ENCODE peak calls at places on chromosome 6, in eight cellular contexts. P is NCI-H524, E is left colon, M is kidney glomerular epithelial cell, G is ecto neural progenitor cell, Y is stromal cell of bone marrow, C is left ventricle myocardium inferior, I is heart right ventricle. N is an unnamed sample.

GRCh38 chr6:29755295-29755871 is 32.1 kb downstream of the HLA-F start:
- DNase-seq in P (no peak), E (no peak), M (no peak), G (peak; percentile 30), Y (no peak), C (no peak), I (no peak), N (no peak)

GRCh38 chr6:24480705-24481104 is 8.7 kb downstream of the GPLD1 start:
- DNase-seq in P (no peak), E (no peak), M (no peak), G (no peak), Y (no peak), C (no peak), I (no peak), N (no peak)

GRCh38 chr6:140101367-140101766 is 726.9 kb upstream of the CITED2 start:
- DNase-seq in P (no peak), E (no peak), M (no peak), G (no peak), Y (no peak), C (no peak), I (no peak), N (no peak)

GRCh38 chr6:134123666-134124208 is 71.3 kb upstream of the SLC2A12 start:
- DNase-seq in P (peak; percentile 97), E (no peak), M (peak; percentile 45), G (no peak), Y (peak; percentile 33), C (no peak), I (no peak), N (peak; percentile 85)

GRCh38 chr6:41706876-41707564 is 28.4 kb downstream of the TFEB start:
- DNase-seq in P (no peak), E (no peak), M (no peak), G (no peak), Y (peak; percentile 37), C (no peak), I (no peak), N (no peak)

GRCh38 chr6:110511401-110511800 is 35.0 kb upstream of the SLC22A16 start:
- DNase-seq in P (no peak), E (no peak), M (no peak), G (no peak), Y (no peak), C (no peak), I (no peak), N (peak; percentile 15)

GRCh38 chr6:70299456-70299855 is 3.4 kb downstream of the COL9A1 start:
- DNase-seq in P (no peak), E (no peak), M (no peak), G (no peak), Y (no peak), C (no peak), I (no peak), N (peak; percentile 21)

GRCh38 chr6:121956782-121957181 is 442.7 kb upstream of the HSF2 start:
- DNase-seq in P (no peak), E (no peak), M (no peak), G (no peak), Y (no peak), C (no peak), I (no peak), N (no peak)

GRCh38 chr6:10084276-10084993 is 330.4 kb downstream of the TFAP2A start:
- DNase-seq in P (no peak), E (no peak), M (no peak), G (no peak), Y (no peak), C (no peak), I (no peak), N (no peak)

GRCh38 chr6:82954351-82954750 is 111.3 kb downstream of the UBE3D start:
- DNase-seq in P (no peak), E (no peak), M (no peak), G (no peak), Y (no peak), C (no peak), I (no peak), N (peak; percentile 55)

GRCh38 chr6:161168281-161168891 is 105.5 kb downstream of the AGPAT4 start:
- DNase-seq in P (no peak), E (no peak), M (peak; percentile 94), G (peak; percentile 51), Y (peak; percentile 92), C (no peak), I (peak; percentile 23), N (peak; percentile 99)

GRCh38 chr6:32298632-32299336 is 72.9 kb downstream of the TSBP1 start:
- DNase-seq in P (no peak), E (no peak), M (no peak), G (no peak), Y (peak; percentile 0), C (no peak), I (no peak), N (peak; percentile 83)

GRCh38 chr6:168822376-168822775 is 381.4 kb downstream of the SMOC2 start:
- DNase-seq in P (no peak), E (no peak), M (no peak), G (no peak), Y (no peak), C (no peak), I (no peak), N (no peak)

GRCh38 chr6:121886223-121886830 is 450.9 kb downstream of the GJA1 start:
- DNase-seq in P (no peak), E (no peak), M (no peak), G (no peak), Y (no peak), C (no peak), I (no peak), N (peak; percentile 13)

GRCh38 chr6:132270745-132271414 is 130.4 kb downstream of the MOXD1 start:
- DNase-seq in P (no peak), E (no peak), M (no peak), G (no peak), Y (no peak), C (no peak), I (no peak), N (no peak)

GRCh38 chr6:162856885-162857284 is 129.1 kb downstream of the PACRG start:
- DNase-seq in P (peak; percentile 95), E (no peak), M (peak; percentile 94), G (peak; percentile 59), Y (peak; percentile 61), C (no peak), I (peak; percentile 55), N (peak; percentile 88)

GRCh38 chr6:52538252-52538905 is 38.5 kb downstream of the TRAM2 start:
- DNase-seq in P (no peak), E (no peak), M (no peak), G (no peak), Y (no peak), C (no peak), I (no peak), N (peak; percentile 49)

GRCh38 chr6:109511832-109512231 is 28.8 kb upstream of the ZBTB24 start:
- DNase-seq in P (no peak), E (no peak), M (no peak), G (no peak), Y (no peak), C (no peak), I (no peak), N (no peak)

GRCh38 chr6:27604986-27605385 is 132.1 kb upstream of the ZNF184 start:
- DNase-seq in P (peak; percentile 10), E (no peak), M (peak; percentile 39), G (no peak), Y (no peak), C (no peak), I (no peak), N (peak; percentile 62)

GRCh38 chr6:15449001-15449400 is 203.1 kb downstream of the JARID2 start:
- DNase-seq in P (no peak), E (no peak), M (no peak), G (no peak), Y (no peak), C (no peak), I (no peak), N (no peak)

GRCh38 chr6:169589293-169589692 is 112.5 kb downstream of the WDR27 start:
- DNase-seq in P (no peak), E (no peak), M (peak; percentile 31), G (no peak), Y (no peak), C (no peak), I (no peak), N (peak; percentile 30)

GRCh38 chr6:83978324-83978734 is 55.2 kb upstream of the MRAP2 start:
- DNase-seq in P (no peak), E (no peak), M (no peak), G (no peak), Y (peak; percentile 13), C (no peak), I (no peak), N (no peak)

GRCh38 chr6:165872811-165873210 is 209.8 kb upstream of the PDE10A start:
- DNase-seq in P (no peak), E (no peak), M (no peak), G (no peak), Y (no peak), C (no peak), I (no peak), N (no peak)

GRCh38 chr6:132275253-132275970 is 125.9 kb downstream of the MOXD1 start:
- DNase-seq in P (no peak), E (no peak), M (no peak), G (no peak), Y (no peak), C (no peak), I (no peak), N (no peak)

GRCh38 chr6:52643158-52643557 is 27.8 kb upstream of the TMEM14A start:
- DNase-seq in P (no peak), E (no peak), M (no peak), G (no peak), Y (peak; percentile 43), C (no peak), I (no peak), N (no peak)

N was measured in ELR.